ENCODE peak calls at places on chromosomes 13 and 19, in five cellular contexts. One of them, this sample, is unnamed.

GRCh38 chr19:41703602-41704293 is 4.7 kb upstream of the CEACAM5 start:
- DNase-seq in pancreas: peak
- DNase-seq in heart left ventricle: no peak
- DNase-seq in SK-N-SH: no peak
- DNase-seq in H9: peak
- DNase-seq in this sample: no peak

GRCh38 chr19:38655148-38655824 is 7.8 kb downstream of the ACTN4 start:
- DNase-seq in pancreas: no peak
- DNase-seq in heart left ventricle: no peak
- DNase-seq in SK-N-SH: no peak
- DNase-seq in H9: no peak
- DNase-seq in this sample: no peak

GRCh38 chr19:53982056-53982455 is 9.4 kb upstream of the CACNG6 start:
- DNase-seq in pancreas: no peak
- DNase-seq in heart left ventricle: no peak
- DNase-seq in SK-N-SH: peak
- DNase-seq in H9: peak
- DNase-seq in this sample: no peak

GRCh38 chr13:26861951-26862350 is 101.4 kb upstream of the GPR12 start:
- DNase-seq in pancreas: no peak
- DNase-seq in heart left ventricle: no peak
- DNase-seq in SK-N-SH: no peak
- DNase-seq in H9: no peak
- DNase-seq in this sample: no peak

GRCh38 chr13:96200810-96201209 is 110.9 kb downstream of the HS6ST3 start:
- DNase-seq in pancreas: no peak
- DNase-seq in heart left ventricle: no peak
- DNase-seq in SK-N-SH: peak
- DNase-seq in H9: no peak
- DNase-seq in this sample: no peak

GRCh38 chr13:32530841-32531253 is 7.7 kb downstream of the N4BP2L2 start:
- DNase-seq in pancreas: no peak
- DNase-seq in heart left ventricle: peak
- DNase-seq in SK-N-SH: no peak
- DNase-seq in H9: no peak
- DNase-seq in this sample: no peak

GRCh38 chr19:47660435-47660832 is 51.5 kb downstream of the BICRA start:
- DNase-seq in pancreas: no peak
- DNase-seq in heart left ventricle: no peak
- DNase-seq in SK-N-SH: no peak
- DNase-seq in H9: no peak
- DNase-seq in this sample: peak

GRCh38 chr13:41455725-41456419 is 1.5 kb upstream of the RGCC start:
- DNase-seq in pancreas: no peak
- DNase-seq in heart left ventricle: no peak
- DNase-seq in SK-N-SH: no peak
- DNase-seq in H9: no peak
- DNase-seq in this sample: no peak

GRCh38 chr13:112997188-112998135 is 28.4 kb downstream of the MCF2L start:
- DNase-seq in pancreas: no peak
- DNase-seq in heart left ventricle: no peak
- DNase-seq in SK-N-SH: no peak
- DNase-seq in H9: no peak
- DNase-seq in this sample: no peak

GRCh38 chr13:40329682-40330485 is 336.6 kb downstream of the FOXO1 start:
- DNase-seq in pancreas: no peak
- DNase-seq in heart left ventricle: no peak
- DNase-seq in SK-N-SH: no peak
- DNase-seq in H9: no peak
- DNase-seq in this sample: no peak

GRCh38 chr13:36674337-36675212 is 755 bp downstream of the SERTM1 start:
- DNase-seq in pancreas: no peak
- DNase-seq in heart left ventricle: no peak
- DNase-seq in SK-N-SH: peak
- DNase-seq in H9: peak
- DNase-seq in this sample: no peak

GRCh38 chr13:91358384-91358776 is 10.9 kb downstream of the MIR17HG start:
- DNase-seq in pancreas: no peak
- DNase-seq in heart left ventricle: no peak
- DNase-seq in SK-N-SH: no peak
- DNase-seq in H9: no peak
- DNase-seq in this sample: peak

GRCh38 chr13:46008631-46009030 is 43.9 kb downstream of the ZC3H13 start:
- DNase-seq in pancreas: no peak
- DNase-seq in heart left ventricle: no peak
- DNase-seq in SK-N-SH: no peak
- DNase-seq in H9: no peak
- DNase-seq in this sample: no peak

GRCh38 chr19:792361-792885 is 4.8 kb upstream of the PTBP1 start:
- DNase-seq in pancreas: no peak
- DNase-seq in heart left ventricle: peak
- DNase-seq in SK-N-SH: no peak
- DNase-seq in H9: peak
- DNase-seq in this sample: no peak

GRCh38 chr19:788821-789472 is 8.3 kb upstream of the PTBP1 start:
- DNase-seq in pancreas: no peak
- DNase-seq in heart left ventricle: no peak
- DNase-seq in SK-N-SH: peak
- DNase-seq in H9: peak
- DNase-seq in this sample: no peak

GRCh38 chr19:789473-790052 is 7.7 kb upstream of the PTBP1 start:
- DNase-seq in pancreas: no peak
- DNase-seq in heart left ventricle: peak
- DNase-seq in SK-N-SH: no peak
- DNase-seq in H9: peak
- DNase-seq in this sample: no peak

GRCh38 chr19:791605-792360 is 5.5 kb upstream of the PTBP1 start:
- DNase-seq in pancreas: no peak
- DNase-seq in heart left ventricle: peak
- DNase-seq in SK-N-SH: peak
- DNase-seq in H9: peak
- DNase-seq in this sample: no peak

GRCh38 chr19:790971-791604 is 6.2 kb upstream of the PTBP1 start:
- DNase-seq in pancreas: no peak
- DNase-seq in heart left ventricle: no peak
- DNase-seq in SK-N-SH: no peak
- DNase-seq in H9: no peak
- DNase-seq in this sample: no peak
- H3K27ac ChIP-seq in pancreas: no peak
- H3K27ac ChIP-seq in heart left ventricle: peak
- H3K27ac ChIP-seq in SK-N-SH: no peak
- H3K27ac ChIP-seq in H9: no peak
- H3K27ac ChIP-seq in this sample: peak

GRCh38 chr13:51956717-51957116 is 54.5 kb downstream of the ATP7B start:
- DNase-seq in pancreas: no peak
- DNase-seq in heart left ventricle: no peak
- DNase-seq in SK-N-SH: no peak
- DNase-seq in H9: no peak
- DNase-seq in this sample: no peak

GRCh38 chr13:51959773-51960172 is 51.5 kb downstream of the ATP7B start:
- DNase-seq in pancreas: no peak
- DNase-seq in heart left ventricle: no peak
- DNase-seq in SK-N-SH: no peak
- DNase-seq in H9: no peak
- DNase-seq in this sample: no peak

GRCh38 chr13:51955841-51956603 is 55.2 kb downstream of the ATP7B start:
- DNase-seq in pancreas: no peak
- DNase-seq in heart left ventricle: no peak
- DNase-seq in SK-N-SH: no peak
- DNase-seq in H9: no peak
- DNase-seq in this sample: no peak

GRCh38 chr13:51957377-51958216 is 53.7 kb downstream of the ATP7B start:
- DNase-seq in pancreas: no peak
- DNase-seq in heart left ventricle: no peak
- DNase-seq in SK-N-SH: no peak
- DNase-seq in H9: no peak
- DNase-seq in this sample: no peak

DNA sequence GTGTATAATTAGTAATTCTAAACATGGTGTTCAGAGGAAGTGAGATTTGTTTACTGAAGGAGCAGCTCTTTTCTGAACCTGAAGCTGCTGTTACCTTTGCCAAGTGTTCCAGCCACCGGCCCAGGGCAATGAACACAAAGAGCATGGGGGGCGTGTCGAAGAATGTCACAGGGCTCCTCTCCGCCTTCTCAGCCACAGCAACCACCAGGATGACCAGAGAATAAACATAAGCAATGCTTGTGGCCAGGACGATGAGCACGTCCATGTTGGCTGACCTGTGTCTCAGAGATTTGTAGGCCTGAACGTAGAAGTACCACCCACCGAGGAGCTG is 53.1 kb downstream of the ATP7B start:
- DNase-seq in pancreas: no peak
- DNase-seq in heart left ventricle: no peak
- DNase-seq in SK-N-SH: no peak
- DNase-seq in H9: no peak
- DNase-seq in this sample: no peak
- H3K27ac ChIP-seq in pancreas: no peak
- H3K27ac ChIP-seq in heart left ventricle: no peak
- H3K27ac ChIP-seq in SK-N-SH: no peak
- H3K27ac ChIP-seq in H9: no peak
- H3K27ac ChIP-seq in this sample: no peak

DNA sequence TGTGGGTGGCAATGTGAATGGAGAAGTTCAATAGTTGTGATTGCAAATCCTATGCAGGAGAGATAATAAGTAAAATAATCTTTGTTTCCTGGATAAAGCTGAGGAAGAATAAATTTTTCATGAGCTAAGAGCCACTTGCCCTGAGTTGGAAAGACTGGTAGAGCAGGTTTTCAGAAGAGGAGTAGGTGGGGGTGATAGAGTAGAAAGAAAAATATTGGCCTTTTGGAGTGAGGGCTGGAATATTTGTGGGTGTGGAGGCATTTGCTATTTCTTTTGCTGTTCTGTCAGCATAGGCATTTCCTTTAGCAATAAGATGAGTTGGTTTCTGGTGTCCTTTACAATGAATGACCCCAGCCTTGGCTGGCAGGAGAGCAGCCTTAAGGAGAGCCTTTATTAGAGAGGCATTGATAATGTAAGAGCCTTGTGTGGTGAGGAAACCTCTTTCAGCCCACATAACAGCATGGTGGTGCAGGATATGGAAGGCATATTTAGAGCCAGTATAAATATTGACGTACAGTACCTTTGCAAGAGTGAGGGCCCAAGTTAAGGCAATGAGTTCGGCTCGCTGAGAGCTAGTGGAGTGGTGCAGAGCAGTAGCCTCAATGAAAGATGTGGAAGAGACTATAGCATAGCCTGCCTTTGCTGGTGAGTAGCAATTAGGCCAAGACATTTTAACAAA is 11.6 kb upstream of the ZNF431 start:
- DNase-seq in pancreas: no peak
- DNase-seq in heart left ventricle: no peak
- DNase-seq in SK-N-SH: no peak
- DNase-seq in H9: no peak
- DNase-seq in this sample: no peak
- H3K27ac ChIP-seq in pancreas: peak
- H3K27ac ChIP-seq in heart left ventricle: no peak
- H3K27ac ChIP-seq in SK-N-SH: no peak
- H3K27ac ChIP-seq in H9: no peak
- H3K27ac ChIP-seq in this sample: no peak

GRCh38 chr19:14117668-14118164 is at the start of gene PRKACA:
- DNase-seq in pancreas: peak
- DNase-seq in heart left ventricle: peak
- DNase-seq in SK-N-SH: peak
- DNase-seq in H9: peak
- DNase-seq in this sample: peak

GRCh38 chr19:14115761-14116160 is 1.8 kb downstream of the PRKACA start:
- DNase-seq in pancreas: no peak
- DNase-seq in heart left ventricle: no peak
- DNase-seq in SK-N-SH: no peak
- DNase-seq in H9: no peak
- DNase-seq in this sample: no peak

GRCh38 chr19:14116918-14117578 is 514 bp downstream of the PRKACA start:
- DNase-seq in pancreas: peak
- DNase-seq in heart left ventricle: peak
- DNase-seq in SK-N-SH: peak
- DNase-seq in H9: no peak
- DNase-seq in this sample: peak

GRCh38 chr19:14114854-14115253 is 2.7 kb downstream of the PRKACA start:
- DNase-seq in pancreas: peak
- DNase-seq in heart left ventricle: peak
- DNase-seq in SK-N-SH: peak
- DNase-seq in H9: peak
- DNase-seq in this sample: peak

GRCh38 chr19:14116525-14116917 is 1.0 kb downstream of the PRKACA start:
- DNase-seq in pancreas: no peak
- DNase-seq in heart left ventricle: no peak
- DNase-seq in SK-N-SH: no peak
- DNase-seq in H9: no peak
- DNase-seq in this sample: no peak
- H3K27ac ChIP-seq in pancreas: no peak
- H3K27ac ChIP-seq in heart left ventricle: peak
- H3K27ac ChIP-seq in SK-N-SH: no peak
- H3K27ac ChIP-seq in H9: no peak
- H3K27ac ChIP-seq in this sample: peak

GRCh38 chr19:55472463-55472862 is 4.0 kb upstream of the ZNF628 start:
- DNase-seq in pancreas: no peak
- DNase-seq in heart left ventricle: no peak
- DNase-seq in SK-N-SH: no peak
- DNase-seq in H9: no peak
- DNase-seq in this sample: no peak

GRCh38 chr19:55471266-55471665 is 5.2 kb upstream of the ZNF628 start:
- DNase-seq in pancreas: no peak
- DNase-seq in heart left ventricle: no peak
- DNase-seq in SK-N-SH: no peak
- DNase-seq in H9: no peak
- DNase-seq in this sample: no peak

GRCh38 chr19:55473613-55474012 is 2.8 kb upstream of the ZNF628 start:
- DNase-seq in pancreas: no peak
- DNase-seq in heart left ventricle: no peak
- DNase-seq in SK-N-SH: no peak
- DNase-seq in H9: no peak
- DNase-seq in this sample: no peak

GRCh38 chr19:55474269-55475265 is 1.9 kb upstream of the ZNF628 start:
- DNase-seq in pancreas: no peak
- DNase-seq in heart left ventricle: no peak
- DNase-seq in SK-N-SH: no peak
- DNase-seq in H9: peak
- DNase-seq in this sample: no peak

GRCh38 chr19:55473201-55473600 is 3.2 kb upstream of the ZNF628 start:
- DNase-seq in pancreas: no peak
- DNase-seq in heart left ventricle: no peak
- DNase-seq in SK-N-SH: no peak
- DNase-seq in H9: no peak
- DNase-seq in this sample: no peak
- H3K27ac ChIP-seq in pancreas: no peak
- H3K27ac ChIP-seq in heart left ventricle: no peak
- H3K27ac ChIP-seq in SK-N-SH: no peak
- H3K27ac ChIP-seq in H9: no peak
- H3K27ac ChIP-seq in this sample: no peak

This sample was measured in right lobe of liver.